ENCODE peak calls at places on chromosome X, in eight cellular contexts. I is sigmoid colon; L is iPS DF 6.9; V is AG04450; O is small intestine; H is Peyer's patch; U is CD8-positive, alpha-beta memory T cell; Y is lower lobe of right lung. B is an unnamed sample.

GRCh38 chrX:150167482-150168324 is 195.4 kb upstream of the MAMLD1 start:
- DNase-seq in I (no peak), L (no peak), V (no peak), O (no peak), H (no peak), U (no peak), Y (no peak), B (no peak)

GRCh38 chrX:73448379-73448778 is 1.5 kb downstream of the CDX4 start:
- DNase-seq in I (no peak), L (no peak), V (no peak), O (no peak), H (no peak), U (no peak), Y (no peak), B (no peak)

GRCh38 chrX:78119521-78120227 is 15.6 kb downstream of the PGK1 start:
- DNase-seq in I (no peak), L (no peak), V (no peak), O (peak), H (no peak), U (no peak), Y (no peak), B (no peak)

GRCh38 chrX:119885554-119886428 is 9.9 kb upstream of the AKAP14 start:
- DNase-seq in I (peak), L (no peak), V (no peak), O (peak), H (peak), U (no peak), Y (no peak), B (peak)

GRCh38 chrX:131907488-131908314 is 115.4 kb upstream of the STK26 start:
- DNase-seq in I (no peak), L (no peak), V (no peak), O (no peak), H (no peak), U (no peak), Y (no peak), B (no peak)

GRCh38 chrX:15242899-15243555 is 26.9 kb downstream of the ASB9 start:
- DNase-seq in I (no peak), L (peak), V (peak), O (peak), H (no peak), U (peak), Y (no peak), B (peak)

GRCh38 chrX:130253916-130254315 is 14.8 kb downstream of the ZNF280C start:
- DNase-seq in I (no peak), L (no peak), V (no peak), O (no peak), H (no peak), U (no peak), Y (no peak), B (no peak)

GRCh38 chrX:53930513-53931380 is 113.5 kb downstream of the PHF8 start:
- DNase-seq in I (no peak), L (no peak), V (peak), O (no peak), H (no peak), U (no peak), Y (no peak), B (no peak)

GRCh38 chrX:7946960-7947359 is 19.7 kb upstream of the PNPLA4 start:
- DNase-seq in I (no peak), L (no peak), V (no peak), O (no peak), H (no peak), U (no peak), Y (no peak), B (no peak)

GRCh38 chrX:37786666-37787337 is 6.9 kb downstream of the CYBB start:
- DNase-seq in I (no peak), L (no peak), V (no peak), O (peak), H (no peak), U (no peak), Y (no peak), B (no peak)

GRCh38 chrX:7205037-7205577 is 57.2 kb upstream of the PUDP start:
- DNase-seq in I (no peak), L (no peak), V (no peak), O (no peak), H (no peak), U (no peak), Y (no peak), B (no peak)

GRCh38 chrX:110008001-110008635 is 5.2 kb downstream of the TMEM164 start:
- DNase-seq in I (no peak), L (no peak), V (no peak), O (no peak), H (no peak), U (no peak), Y (no peak), B (no peak)

GRCh38 chrX:132750312-132751042 is 208.0 kb downstream of the HS6ST2 start:
- DNase-seq in I (no peak), L (no peak), V (no peak), O (no peak), H (no peak), U (no peak), Y (no peak), B (no peak)

GRCh38 chrX:9899640-9900075 is 67.5 kb upstream of the CLDN34 start:
- DNase-seq in I (peak), L (no peak), V (peak), O (no peak), H (no peak), U (no peak), Y (no peak), B (no peak)

GRCh38 chrX:14050704-14051103 is 21.0 kb upstream of the GEMIN8 start:
- DNase-seq in I (no peak), L (no peak), V (no peak), O (no peak), H (no peak), U (no peak), Y (no peak), B (no peak)

GRCh38 chrX:103254171-103254824 is 657 bp downstream of the TCEAL8 start:
- DNase-seq in I (peak), L (peak), V (no peak), O (peak), H (peak), U (peak), Y (peak), B (peak)

GRCh38 chrX:53282313-53282712 is 929 bp upstream of the IQSEC2 start:
- DNase-seq in I (no peak), L (no peak), V (no peak), O (no peak), H (no peak), U (no peak), Y (no peak), B (no peak)

GRCh38 chrX:7263961-7264360 is 116.0 kb upstream of the PUDP start:
- DNase-seq in I (no peak), L (no peak), V (no peak), O (no peak), H (no peak), U (no peak), Y (no peak), B (no peak)

GRCh38 chrX:30957753-30958152 is 68.7 kb upstream of the TAB3 start:
- DNase-seq in I (no peak), L (no peak), V (no peak), O (peak), H (no peak), U (no peak), Y (no peak), B (no peak)

GRCh38 chrX:143632625-143633387 is 3.1 kb downstream of the SLITRK4 start:
- DNase-seq in I (no peak), L (no peak), V (no peak), O (no peak), H (no peak), U (no peak), Y (no peak), B (no peak)

GRCh38 chrX:69088171-69088938 is 76.9 kb downstream of the PJA1 start:
- DNase-seq in I (no peak), L (no peak), V (no peak), O (no peak), H (no peak), U (no peak), Y (no peak), B (no peak)

GRCh38 chrX:20414066-20414465 is 147.4 kb upstream of the RPS6KA3 start:
- DNase-seq in I (no peak), L (no peak), V (no peak), O (no peak), H (no peak), U (no peak), Y (no peak), B (no peak)

GRCh38 chrX:31580227-31580626 is 508.4 kb upstream of the FTHL17 start:
- DNase-seq in I (no peak), L (no peak), V (no peak), O (no peak), H (no peak), U (no peak), Y (no peak), B (no peak)

GRCh38 chrX:74537011-74537390 is 77.4 kb downstream of the RLIM start:
- DNase-seq in I (no peak), L (no peak), V (no peak), O (no peak), H (no peak), U (no peak), Y (no peak), B (no peak)

GRCh38 chrX:84865113-84865512 is 138.6 kb upstream of the APOOL start:
- DNase-seq in I (no peak), L (no peak), V (no peak), O (no peak), H (no peak), U (no peak), Y (no peak), B (no peak)

GRCh38 chrX:129612396-129612795 is 42.4 kb downstream of the APLN start:
- DNase-seq in I (no peak), L (no peak), V (no peak), O (no peak), H (no peak), U (no peak), Y (no peak), B (no peak)

GRCh38 chrX:19789782-19790181 is 97.6 kb downstream of the SH3KBP1 start:
- DNase-seq in I (no peak), L (no peak), V (no peak), O (no peak), H (no peak), U (no peak), Y (no peak), B (no peak)

GRCh38 chrX:103329991-103330390 is at the start of gene TCEAL7:
- DNase-seq in I (peak), L (no peak), V (no peak), O (no peak), H (no peak), U (no peak), Y (no peak), B (no peak)

GRCh38 chrX:108437789-108438623 is at the start of gene COL4A6:
- DNase-seq in I (no peak), L (no peak), V (no peak), O (no peak), H (no peak), U (no peak), Y (peak), B (no peak)

GRCh38 chrX:49309401-49309981 is 6.0 kb downstream of the GAGE10 start:
- DNase-seq in I (no peak), L (peak), V (no peak), O (peak), H (no peak), U (no peak), Y (no peak), B (peak)

GRCh38 chrX:1093112-1093511 is 119.3 kb downstream of the CRLF2 start:
- DNase-seq in I (peak), L (no peak), V (no peak), O (no peak), H (no peak), U (no peak), Y (no peak), B (peak)

GRCh38 chrX:123878177-123878576 is 18.3 kb downstream of the XIAP start:
- DNase-seq in I (no peak), L (no peak), V (no peak), O (no peak), H (no peak), U (no peak), Y (no peak), B (no peak)

GRCh38 chrX:72498782-72499181 is 73.9 kb downstream of the HDAC8 start:
- DNase-seq in I (no peak), L (no peak), V (no peak), O (no peak), H (no peak), U (no peak), Y (no peak), B (no peak)

GRCh38 chrX:145821291-145821897 is 3.8 kb downstream of the SLITRK2 start:
- DNase-seq in I (no peak), L (no peak), V (no peak), O (no peak), H (no peak), U (no peak), Y (no peak), B (no peak)

GRCh38 chrX:105882581-105883275 is 60.4 kb downstream of the NRK start:
- DNase-seq in I (no peak), L (no peak), V (no peak), O (no peak), H (no peak), U (no peak), Y (no peak), B (no peak)

GRCh38 chrX:44012484-44013096 is 39.4 kb upstream of the NDP start:
- DNase-seq in I (peak), L (no peak), V (no peak), O (peak), H (no peak), U (no peak), Y (peak), B (peak)

GRCh38 chrX:74535211-74535621 is 79.2 kb downstream of the RLIM start:
- DNase-seq in I (no peak), L (no peak), V (no peak), O (peak), H (no peak), U (no peak), Y (no peak), B (no peak)

GRCh38 chrX:71989768-71990167 is 79.1 kb downstream of the NHSL2 start:
- DNase-seq in I (no peak), L (no peak), V (no peak), O (no peak), H (no peak), U (no peak), Y (no peak), B (no peak)

GRCh38 chrX:31063114-31063513 is 8.7 kb downstream of the FTHL17 start:
- DNase-seq in I (no peak), L (no peak), V (no peak), O (no peak), H (no peak), U (no peak), Y (no peak), B (no peak)

GRCh38 chrX:40749874-40750273 is 14.5 kb upstream of the MED14 start:
- DNase-seq in I (no peak), L (no peak), V (no peak), O (no peak), H (no peak), U (no peak), Y (no peak), B (no peak)
- H3K27ac ChIP-seq in I (no peak), L (no peak), V (no peak), O (no peak), H (no peak), U (no peak), Y (no peak), B (no peak)

DNA sequence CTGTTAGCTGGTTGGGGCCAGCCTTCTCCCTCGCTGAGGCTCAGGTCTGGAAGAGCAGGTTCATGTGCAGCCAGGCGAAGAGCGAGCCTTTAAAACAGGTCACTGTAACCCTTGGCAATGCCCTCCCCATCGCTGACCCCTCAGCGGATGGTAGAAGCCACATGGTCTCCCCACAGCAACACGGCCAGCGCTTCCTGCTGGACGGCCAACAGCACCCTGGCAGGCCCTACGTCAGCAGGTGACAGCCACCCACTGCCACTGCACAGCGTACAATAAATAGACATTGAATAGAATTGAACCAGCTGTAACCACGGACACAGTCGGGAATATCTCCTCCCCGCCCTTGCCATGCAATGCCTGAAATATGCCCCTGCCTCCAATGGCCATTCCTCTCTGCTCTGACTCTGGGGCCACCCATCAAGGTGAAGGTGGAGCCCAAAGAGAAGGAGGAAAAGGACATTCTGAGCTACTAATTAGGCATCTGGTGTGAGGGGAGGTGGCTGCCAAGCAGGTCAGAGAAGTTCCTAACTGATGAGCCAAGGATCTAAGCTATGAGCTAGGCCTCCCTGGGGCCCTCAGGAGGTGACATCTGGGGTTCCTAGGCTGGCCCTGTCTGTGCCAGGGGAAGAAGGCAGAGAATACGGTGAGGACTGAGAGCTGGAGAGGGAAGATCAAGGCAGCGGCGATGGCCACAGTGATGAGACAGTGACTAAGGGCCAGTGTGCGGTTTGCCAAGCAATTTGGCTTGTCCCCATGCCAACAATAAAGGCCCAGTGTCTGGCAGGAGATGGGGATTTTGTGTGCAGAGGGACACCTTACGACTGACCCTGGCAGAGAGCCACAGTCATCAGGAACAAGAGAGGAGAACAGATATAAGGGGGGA is 202.3 kb downstream of the BCOR start:
- DNase-seq in I (no peak), L (no peak), V (no peak), O (no peak), H (no peak), U (no peak), Y (no peak), B (no peak)
- H3K27ac ChIP-seq in I (no peak), L (no peak), V (no peak), O (no peak), H (no peak), U (no peak), Y (peak), B (no peak)

GRCh38 chrX:93591398-93591797 is 82.0 kb downstream of the NAP1L3 start:
- DNase-seq in I (no peak), L (no peak), V (no peak), O (no peak), H (no peak), U (no peak), Y (no peak), B (no peak)
- H3K27ac ChIP-seq in I (no peak), L (no peak), V (no peak), O (no peak), H (no peak), U (no peak), Y (no peak), B (no peak)

GRCh38 chrX:64580605-64581004 is 185.4 kb upstream of the MTMR8 start:
- DNase-seq in I (no peak), L (no peak), V (no peak), O (no peak), H (no peak), U (no peak), Y (no peak), B (no peak)
- H3K27ac ChIP-seq in I (no peak), L (no peak), V (no peak), O (no peak), H (no peak), U (no peak), Y (no peak), B (no peak)

GRCh38 chrX:2735270-2735669 is 16.6 kb upstream of the XG start:
- DNase-seq in I (no peak), L (no peak), V (no peak), O (no peak), H (no peak), U (no peak), Y (no peak), B (no peak)

GRCh38 chrX:2732076-2732475 is 19.8 kb upstream of the XG start:
- DNase-seq in I (no peak), L (no peak), V (no peak), O (no peak), H (no peak), U (no peak), Y (no peak), B (no peak)

GRCh38 chrX:2732649-2733048 is 19.2 kb upstream of the XG start:
- DNase-seq in I (no peak), L (no peak), V (no peak), O (no peak), H (no peak), U (no peak), Y (no peak), B (no peak)
- H3K27ac ChIP-seq in I (no peak), L (no peak), V (no peak), O (no peak), H (no peak), U (no peak), Y (no peak), B (no peak)

GRCh38 chrX:46574337-46574940 is 874 bp downstream of the CHST7 start:
- DNase-seq in I (no peak), L (no peak), V (no peak), O (no peak), H (peak), U (peak), Y (peak), B (peak)
- H3K27ac ChIP-seq in I (peak), L (no peak), V (no peak), O (no peak), H (no peak), U (peak), Y (peak), B (peak)

DNA sequence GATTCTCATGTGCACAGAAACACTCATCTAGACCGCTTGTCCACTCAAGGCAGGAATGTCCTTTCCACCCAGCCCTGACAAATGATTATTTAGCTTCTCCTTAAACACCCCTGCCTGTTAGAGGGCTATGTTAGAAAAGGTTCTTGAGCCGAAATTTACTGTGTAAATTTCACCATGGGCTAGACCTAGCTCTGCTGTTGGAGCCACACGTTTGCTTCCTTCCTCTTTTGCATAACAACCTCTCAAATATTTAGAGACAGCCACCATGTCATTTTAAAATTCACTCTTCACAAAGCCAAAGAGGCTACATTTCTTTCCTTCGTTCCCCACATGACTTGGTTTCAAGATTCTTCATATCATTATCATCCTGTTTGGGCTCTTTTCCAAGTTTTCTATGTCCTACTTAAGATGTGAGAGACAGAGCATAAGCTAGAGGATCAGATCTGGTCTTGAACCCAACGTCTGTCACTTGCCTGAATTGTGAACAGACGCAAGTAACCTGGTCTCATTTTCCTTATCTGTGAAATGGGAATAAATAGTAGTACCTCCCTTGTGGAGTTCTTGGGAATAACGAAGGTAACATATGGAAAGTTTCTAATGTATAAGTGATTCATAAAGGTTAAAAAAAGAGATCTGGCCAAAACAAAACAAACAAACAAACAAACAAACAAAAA is 6.6 kb downstream of the DOCK11 start:
- DNase-seq in I (no peak), L (no peak), V (no peak), O (no peak), H (no peak), U (no peak), Y (no peak), B (no peak)
- H3K27ac ChIP-seq in I (no peak), L (no peak), V (no peak), O (no peak), H (no peak), U (peak), Y (no peak), B (peak)

B was measured in CD4-positive, CD25-positive, alpha-beta regulatory T cell.